ENCODE peak calls at places on chromosomes 13 and 19, in nine cellular contexts. E is GM23338, N is breast epithelium, W is lung, M is mammary epithelial cell, O is AG04450, X is thoracic aorta, R is endothelial cell of umbilical vein, D is thyroid gland. G is an unnamed sample.

GRCh38 chr13:52845334-52845761 is 3.1 kb downstream of the PCDH8 start:
- DNase-seq in M (no peak), E (peak; percentile 64), D (peak; percentile 36), W (no peak), R (no peak), N (no peak), X (no peak), O (no peak), G (no peak)

GRCh38 chr13:52862358-52863206 is 14.1 kb upstream of the PCDH8 start:
- DNase-seq in N (no peak), M (no peak), X (no peak), R (peak; percentile 15), D (peak; percentile 70), W (no peak), O (no peak), E (peak; percentile 77), G (no peak)

GRCh38 chr19:13788991-13789390 is 6.3 kb upstream of the ZSWIM4 start:
- DNase-seq in W (no peak), E (no peak), D (no peak), M (no peak), N (peak; percentile 59), X (peak; percentile 47), O (no peak), R (no peak), G (peak; percentile 66)

GRCh38 chr19:45474941-45475516 is 7.2 kb downstream of the FOSB start:
- DNase-seq in O (no peak), D (peak; percentile 38), W (no peak), E (no peak), X (no peak), R (no peak), N (no peak), M (no peak), G (no peak)

GRCh38 chr13:69999875-70000274 is 107.8 kb upstream of the ATXN8OS start:
- DNase-seq in E (no peak), N (no peak), D (no peak), M (no peak), W (no peak), R (no peak), X (no peak), O (no peak), G (no peak)

GRCh38 chr19:33569822-33570221 is 48.2 kb upstream of the PEPD start:
- DNase-seq in O (no peak), E (peak; percentile 10), X (no peak), W (no peak), R (no peak), D (no peak), M (no peak), N (no peak), G (peak; percentile 40)

GRCh38 chr13:97121894-97122293 is 100.2 kb upstream of the MBNL2 start:
- DNase-seq in D (no peak), O (no peak), W (no peak), N (no peak), R (peak; percentile 23), E (no peak), M (peak; percentile 67), X (no peak), G (no peak)

GRCh38 chr13:45321230-45321629 is 19.8 kb downstream of the TPT1 start:
- DNase-seq in E (no peak), R (no peak), M (no peak), D (no peak), X (no peak), W (no peak), N (no peak), O (no peak), G (no peak)

GRCh38 chr13:31042084-31042483 is 109.6 kb downstream of the TEX26 start:
- DNase-seq in X (no peak), W (no peak), N (no peak), O (no peak), M (no peak), R (no peak), E (no peak), D (no peak), G (no peak)

GRCh38 chr19:46906221-46906620 is 45.4 kb downstream of the ARHGAP35 start:
- DNase-seq in E (no peak), X (no peak), D (no peak), O (no peak), M (no peak), N (no peak), W (no peak), R (no peak), G (no peak)

GRCh38 chr13:111304041-111304544 is 16.3 kb upstream of the TEX29 start:
- DNase-seq in X (no peak), O (no peak), E (no peak), W (no peak), D (no peak), R (no peak), M (no peak), N (no peak), G (no peak)

GRCh38 chr19:8367327-8368001 is 3.5 kb downstream of the ANGPTL4 start:
- DNase-seq in R (peak; percentile 96), D (peak; percentile 86), X (peak; percentile 71), O (peak; percentile 96), E (peak; percentile 84), M (peak; percentile 90), N (peak; percentile 96), W (peak; percentile 72), G (peak; percentile 95)

GRCh38 chr13:101565327-101565726 is 112.9 kb downstream of the ITGBL1 start:
- DNase-seq in E (no peak), R (no peak), X (no peak), M (no peak), D (no peak), N (no peak), O (no peak), W (no peak), G (no peak)

GRCh38 chr19:38224014-38224862 is at the start of gene DPF1:
- DNase-seq in D (no peak), O (no peak), R (peak; percentile 61), X (no peak), W (no peak), M (peak; percentile 79), E (peak; percentile 94), N (no peak), G (no peak)

GRCh38 chr19:695350-695949 is at the start of gene PRSS57:
- DNase-seq in R (no peak), O (no peak), W (no peak), E (no peak), X (no peak), M (no peak), N (no peak), D (no peak), G (no peak)

GRCh38 chr13:32852568-32852967 is 163.7 kb upstream of the KL start:
- DNase-seq in N (no peak), W (no peak), D (no peak), O (no peak), M (no peak), R (no peak), X (no peak), E (no peak), G (no peak)

DNA sequence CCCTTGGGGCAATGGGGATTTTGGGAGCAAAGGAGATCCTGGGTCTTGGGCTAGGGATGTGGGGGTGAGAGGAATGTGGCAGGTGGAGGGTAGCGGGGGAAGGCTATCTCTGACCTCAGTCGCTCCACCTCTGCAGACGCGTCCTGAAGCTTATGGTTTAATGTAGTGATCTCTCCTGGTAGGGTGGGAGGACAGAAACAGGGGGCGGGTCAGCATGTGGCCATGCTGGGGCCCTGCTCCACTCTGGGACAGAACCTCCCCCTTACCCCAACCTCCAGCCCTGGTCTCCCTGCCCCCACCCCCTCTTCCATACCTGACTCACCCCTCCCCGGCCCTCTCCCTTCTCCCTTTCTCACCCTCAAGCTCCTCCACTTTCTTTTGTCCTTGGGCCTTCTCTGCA is 1.4 kb downstream of the BST2 start:
- DNase-seq in D (no peak), X (no peak), M (no peak), O (no peak), E (peak; percentile 57), N (no peak), R (no peak), W (no peak), G (no peak)
- H3K4me3 ChIP-seq in D (no peak overlapping the region), X (peak overlapping the region; percentile 70), M (no peak overlapping the region), O (no peak overlapping the region), E (peak overlapping the region; percentile 62), N (peak overlapping the region; percentile 54), R (no peak overlapping the region), W (peak overlapping the region; percentile 16), G (peak overlapping the region; percentile 37)

GRCh38 chr19:48720613-48721296 is 1.2 kb upstream of the MAMSTR start:
- DNase-seq in N (peak; percentile 99), O (peak; percentile 98), M (peak; percentile 98), R (no peak), E (peak; percentile 100), X (peak; percentile 100), W (peak; percentile 99), D (peak; percentile 100), G (peak; percentile 99)

GRCh38 chr19:48722196-48722708 is 2.7 kb upstream of the MAMSTR start:
- DNase-seq in M (no peak), O (no peak), R (no peak), X (no peak), D (no peak), N (no peak), W (no peak), E (no peak), G (no peak)

GRCh38 chr19:48718711-48719231 is 754 bp downstream of the MAMSTR start:
- DNase-seq in E (peak; percentile 56), X (no peak), D (no peak), M (no peak), O (no peak), R (no peak), W (no peak), N (no peak), G (no peak)

GRCh38 chr19:48719263-48720171 is at the start of gene MAMSTR:
- DNase-seq in W (no peak), D (no peak), N (no peak), X (no peak), E (peak; percentile 35), R (no peak), O (no peak), M (no peak), G (no peak)

DNA sequence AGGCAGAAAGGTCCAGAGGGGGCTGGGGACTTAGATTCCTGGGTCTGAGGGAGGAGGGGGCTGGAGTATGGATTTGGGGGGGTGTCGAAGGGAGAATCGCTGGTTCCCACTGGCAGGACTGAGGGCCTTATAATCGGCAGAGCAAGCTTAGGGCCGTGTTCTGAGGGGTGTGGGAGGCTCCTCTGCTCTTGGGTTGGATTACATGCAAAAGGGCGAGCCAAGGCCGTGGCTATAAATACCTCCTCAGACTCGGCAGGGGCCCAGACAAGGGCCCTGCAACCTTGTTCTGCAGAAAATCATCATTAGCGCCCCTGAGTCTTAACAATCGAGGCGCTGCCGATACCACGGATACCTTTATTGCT is 707 bp upstream of the MAMSTR start:
- DNase-seq in O (no peak), R (no peak), W (no peak), M (no peak), X (no peak), N (no peak), E (no peak), D (no peak), G (no peak)
- H3K27ac ChIP-seq in O (no peak overlapping the region), R (no peak overlapping the region), W (no peak overlapping the region), M (no peak overlapping the region), X (peak overlapping the region; percentile 82), N (peak overlapping the region; percentile 86), E (no peak overlapping the region), D (no peak overlapping the region), G (peak overlapping the region; percentile 80)

GRCh38 chr19:30064776-30065494 is 122.9 kb downstream of the URI1 start:
- DNase-seq in E (no peak), X (no peak), O (no peak), N (no peak), M (no peak), R (no peak), W (no peak), D (no peak), G (peak; percentile 30)
- H3K4me3 ChIP-seq in E (no peak overlapping the region), X (no peak overlapping the region), O (no peak overlapping the region), N (peak overlapping the region; percentile 13), M (no peak overlapping the region), R (no peak overlapping the region), W (no peak overlapping the region), D (no peak overlapping the region), G (no peak overlapping the region)

GRCh38 chr19:20028611-20029010 is 10.7 kb downstream of the ZNF682 start:
- DNase-seq in W (no peak), X (no peak), O (no peak), D (no peak), M (no peak), N (no peak), R (no peak), E (no peak), G (no peak)
- H3K27ac ChIP-seq in W (no peak overlapping the region), X (no peak overlapping the region), O (no peak overlapping the region), D (no peak overlapping the region), M (no peak overlapping the region), N (no peak overlapping the region), R (no peak overlapping the region), E (no peak overlapping the region), G (no peak overlapping the region)